ENCODE peak calls at places on chromosome 16, in five cellular contexts. E, R, M, Q and O are unnamed samples. For H3K36me3 and H3K4me1, the result is how much of the 10 kb centered on the place peaks cover.

GRCh38 chr16:69012906-69013305 is 92.5 kb upstream of the HAS3 start:
- DNase-seq in E (no peak), R (no peak), M (no peak), Q (no peak), O (no peak)

GRCh38 chr16:79902351-79902750 is 301.8 kb upstream of the MAF start:
- DNase-seq in E (no peak), R (no peak), M (no peak), Q (peak), O (no peak)

GRCh38 chr16:20911361-20911760 is 10.8 kb downstream of the LYRM1 start:
- DNase-seq in E (no peak), R (peak), M (no peak), Q (no peak), O (no peak)

GRCh38 chr16:373020-373598 is 2.8 kb upstream of the MRPL28 start:
- DNase-seq in E (no peak), R (no peak), M (no peak), Q (no peak), O (no peak)

GRCh38 chr16:681746-682427 is 1.7 kb downstream of the STUB1 start:
- DNase-seq in E (no peak), R (no peak), M (no peak), Q (peak), O (no peak)

GRCh38 chr16:47258874-47259461 is 115.2 kb upstream of the NETO2 start:
- DNase-seq in E (no peak), R (peak), M (no peak), Q (no peak), O (peak)

GRCh38 chr16:15973460-15973859 is 24.0 kb downstream of the ABCC1 start:
- DNase-seq in E (no peak), R (no peak), M (no peak), Q (no peak), O (no peak)

GRCh38 chr16:73311857-73312723 is 264.2 kb upstream of the ZFHX3 start:
- DNase-seq in E (no peak), R (no peak), M (no peak), Q (no peak), O (no peak)

GRCh38 chr16:27803775-27804549 is 254.0 kb downstream of the KATNIP start:
- DNase-seq in E (no peak), R (no peak), M (no peak), Q (no peak), O (no peak)
- H3K27ac ChIP-seq in E (no peak), R (no peak), M (no peak), Q (no peak), O (no peak)

GRCh38 chr16:74951676-74952075 is 33.2 kb downstream of the WDR59 start:
- DNase-seq in E (no peak), R (no peak), M (no peak), Q (no peak), O (no peak)
- H3K36me3 ChIP-seq in E (under half), R (under half), M (under half), Q (under half), O (under half)

GRCh38 chr16:74568961-74569631 is 37.8 kb downstream of the GLG1 start:
- DNase-seq in E (no peak), R (no peak), M (no peak), Q (no peak), O (no peak)
- H3K4me1 ChIP-seq in E (under half), R (under half), M (half or more), Q (under half), O (under half)

DNA sequence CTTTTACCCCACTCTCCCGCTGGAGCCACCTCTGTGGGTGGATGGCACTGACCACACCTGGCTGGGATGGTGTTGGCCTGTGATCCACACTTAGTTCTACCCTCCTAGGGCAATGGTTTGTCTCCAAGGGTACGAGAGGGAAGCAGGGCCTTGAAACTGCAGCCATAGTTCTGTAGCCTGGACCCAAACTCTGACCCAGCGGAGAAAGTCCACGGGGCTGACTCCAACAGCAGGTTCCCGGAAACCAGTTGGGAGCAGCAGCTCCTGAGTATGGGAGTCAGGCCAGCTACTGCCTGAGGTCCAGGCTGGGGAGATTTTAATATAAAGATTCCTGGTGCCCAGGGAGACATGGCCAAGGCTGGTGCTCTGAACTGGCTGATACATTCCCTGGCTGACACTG is 23.6 kb upstream of the MTSS2 start:
- DNase-seq in E (no peak), R (no peak), M (no peak), Q (no peak), O (no peak)
- H3K27ac ChIP-seq in E (peak), R (no peak), M (peak), Q (no peak), O (no peak)

GRCh38 chr16:2183671-2184070 is 12.7 kb downstream of the CASKIN1 start:
- DNase-seq in E (no peak), R (no peak), M (no peak), Q (no peak), O (no peak)
- H3K36me3 ChIP-seq in E (under half), R (under half), M (under half), Q (under half), O (under half)

GRCh38 chr16:67167588-67167987 is 2.8 kb upstream of the NOL3 start:
- DNase-seq in E (peak), R (no peak), M (no peak), Q (no peak), O (no peak)
- H3K4me1 ChIP-seq in E (under half), R (under half), M (half or more), Q (under half), O (under half)

GRCh38 chr16:66934138-66934838 is at the start of gene CIAO2B:
- DNase-seq in E (peak), R (peak), M (no peak), Q (peak), O (peak)
- H3K27ac ChIP-seq in E (peak), R (peak), M (peak), Q (peak), O (peak)

GRCh38 chr16:88884569-88885271 is 18.3 kb upstream of the PABPN1L start:
- DNase-seq in E (no peak), R (no peak), M (no peak), Q (no peak), O (no peak)
- H3K36me3 ChIP-seq in E (under half), R (under half), M (under half), Q (under half), O (under half)

DNA sequence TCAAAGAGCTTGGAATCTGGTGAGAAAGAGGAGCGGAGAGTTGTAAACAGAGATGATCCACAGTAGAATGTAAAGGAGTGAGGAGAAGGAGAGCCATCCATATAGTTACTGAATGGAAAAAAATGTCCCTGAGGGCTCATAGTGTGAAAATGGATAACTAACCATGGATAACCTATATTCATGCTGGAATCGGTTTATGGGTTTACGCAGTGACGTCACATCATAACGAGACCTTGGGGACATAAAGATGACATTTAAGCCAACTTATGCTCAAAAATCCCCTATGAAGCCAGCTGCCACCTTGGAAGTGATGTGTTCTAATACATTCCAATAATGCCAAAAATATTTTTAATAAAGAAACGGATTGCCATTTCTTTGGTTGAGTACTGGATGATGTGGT is 22.5 kb downstream of the IRX6 start:
- DNase-seq in E (no peak), R (no peak), M (no peak), Q (no peak), O (no peak)
- H3K4me1 ChIP-seq in E (under half), R (under half), M (under half), Q (under half), O (under half)

GRCh38 chr16:10130482-10130996 is 51.7 kb downstream of the GRIN2A start:
- DNase-seq in E (no peak), R (no peak), M (no peak), Q (no peak), O (no peak)
- H3K27ac ChIP-seq in E (peak), R (no peak), M (no peak), Q (no peak), O (no peak)